ENCODE peak calls at places on chromosomes 11 and 22, in seven cellular contexts. One of them, this sample, is unnamed.
A peak's percentile ranks its signal among the peaks of the same experiment; 100 is the strongest.

GRCh38 chr11:71248251-71248570 is 4.2 kb downstream of the SHANK2 start:
- DNase-seq in stomach: no peak
- DNase-seq in PC-3: no peak
- DNase-seq in prostate gland: no peak
- DNase-seq in ascending aorta: no peak
- DNase-seq in right atrium auricular region: no peak
- DNase-seq in fibroblast of lung: no peak
- DNase-seq in this sample: no peak

GRCh38 chr11:96470521-96470920 is 80.7 kb downstream of the JRKL start:
- DNase-seq in ascending aorta: no peak
- DNase-seq in right atrium auricular region: no peak
- DNase-seq in PC-3: peak; percentile 36
- DNase-seq in fibroblast of lung: no peak
- DNase-seq in stomach: no peak
- DNase-seq in prostate gland: no peak
- DNase-seq in this sample: no peak

GRCh38 chr11:6438979-6439571 is 1.7 kb downstream of the HPX start:
- DNase-seq in PC-3: peak; percentile 52
- DNase-seq in ascending aorta: no peak
- DNase-seq in right atrium auricular region: no peak
- DNase-seq in stomach: peak; percentile 68
- DNase-seq in prostate gland: peak; percentile 55
- DNase-seq in fibroblast of lung: peak; percentile 57
- DNase-seq in this sample: peak; percentile 23

GRCh38 chr11:85663781-85664560 is 958 bp downstream of the CREBZF start:
- DNase-seq in fibroblast of lung: peak; percentile 60
- DNase-seq in PC-3: peak; percentile 78
- DNase-seq in right atrium auricular region: peak; percentile 84
- DNase-seq in stomach: peak; percentile 88
- DNase-seq in prostate gland: peak; percentile 84
- DNase-seq in ascending aorta: peak; percentile 38
- DNase-seq in this sample: peak; percentile 89

GRCh38 chr11:133952199-133953190 is 4.3 kb downstream of the IGSF9B start:
- DNase-seq in ascending aorta: no peak
- DNase-seq in stomach: no peak
- DNase-seq in prostate gland: no peak
- DNase-seq in fibroblast of lung: no peak
- DNase-seq in PC-3: no peak
- DNase-seq in right atrium auricular region: no peak
- DNase-seq in this sample: no peak

GRCh38 chr11:134530826-134531225 is 118.8 kb upstream of the B3GAT1 start:
- DNase-seq in fibroblast of lung: no peak
- DNase-seq in prostate gland: no peak
- DNase-seq in PC-3: no peak
- DNase-seq in stomach: no peak
- DNase-seq in ascending aorta: no peak
- DNase-seq in right atrium auricular region: peak; percentile 28
- DNase-seq in this sample: no peak

GRCh38 chr22:37419916-37420655 is 7.2 kb downstream of the ELFN2 start:
- DNase-seq in prostate gland: no peak
- DNase-seq in ascending aorta: no peak
- DNase-seq in PC-3: peak; percentile 53
- DNase-seq in fibroblast of lung: no peak
- DNase-seq in stomach: no peak
- DNase-seq in right atrium auricular region: no peak
- DNase-seq in this sample: peak; percentile 17

GRCh38 chr11:134393638-134394037 is 18.4 kb downstream of the B3GAT1 start:
- DNase-seq in ascending aorta: no peak
- DNase-seq in prostate gland: peak; percentile 17
- DNase-seq in PC-3: peak; percentile 6
- DNase-seq in right atrium auricular region: no peak
- DNase-seq in fibroblast of lung: no peak
- DNase-seq in stomach: peak; percentile 49
- DNase-seq in this sample: no peak

GRCh38 chr11:45885274-45885920 is at the start of gene MAPK8IP1:
- DNase-seq in ascending aorta: no peak
- DNase-seq in stomach: peak; percentile 62
- DNase-seq in PC-3: peak; percentile 41
- DNase-seq in prostate gland: peak; percentile 34
- DNase-seq in right atrium auricular region: no peak
- DNase-seq in fibroblast of lung: peak; percentile 17
- DNase-seq in this sample: peak; percentile 60
- H3K27ac ChIP-seq in ascending aorta: no peak within 1 kb of the TSS
- H3K27ac ChIP-seq in stomach: no peak within 1 kb of the TSS
- H3K27ac ChIP-seq in PC-3: no peak within 1 kb of the TSS
- H3K27ac ChIP-seq in prostate gland: no peak within 1 kb of the TSS
- H3K27ac ChIP-seq in right atrium auricular region: no peak within 1 kb of the TSS
- H3K27ac ChIP-seq in fibroblast of lung: no peak within 1 kb of the TSS
- H3K27ac ChIP-seq in this sample: no peak within 1 kb of the TSS

GRCh38 chr11:445765-446588 is 4.1 kb upstream of the PTDSS2 start:
- DNase-seq in PC-3: no peak
- DNase-seq in fibroblast of lung: no peak
- DNase-seq in prostate gland: no peak
- DNase-seq in ascending aorta: no peak
- DNase-seq in stomach: no peak
- DNase-seq in right atrium auricular region: no peak
- DNase-seq in this sample: no peak

GRCh38 chr11:446886-447285 is 3.2 kb upstream of the PTDSS2 start:
- DNase-seq in stomach: no peak
- DNase-seq in fibroblast of lung: no peak
- DNase-seq in prostate gland: no peak
- DNase-seq in ascending aorta: no peak
- DNase-seq in right atrium auricular region: no peak
- DNase-seq in PC-3: no peak
- DNase-seq in this sample: no peak

GRCh38 chr11:450809-451451 is 851 bp downstream of the PTDSS2 start:
- DNase-seq in right atrium auricular region: peak; percentile 69
- DNase-seq in PC-3: peak; percentile 55
- DNase-seq in prostate gland: peak; percentile 69
- DNase-seq in fibroblast of lung: peak; percentile 61
- DNase-seq in stomach: peak; percentile 68
- DNase-seq in ascending aorta: peak; percentile 49
- DNase-seq in this sample: peak; percentile 73

GRCh38 chr11:449889-450808 is at the start of gene PTDSS2:
- DNase-seq in prostate gland: peak; percentile 95
- DNase-seq in right atrium auricular region: peak; percentile 97
- DNase-seq in stomach: peak; percentile 97
- DNase-seq in PC-3: peak; percentile 91
- DNase-seq in ascending aorta: peak; percentile 84
- DNase-seq in fibroblast of lung: peak; percentile 96
- DNase-seq in this sample: peak; percentile 94

GRCh38 chr11:447923-448731 is 2.0 kb upstream of the PTDSS2 start:
- DNase-seq in stomach: peak; percentile 97
- DNase-seq in right atrium auricular region: peak; percentile 96
- DNase-seq in prostate gland: peak; percentile 93
- DNase-seq in PC-3: peak; percentile 83
- DNase-seq in ascending aorta: peak; percentile 69
- DNase-seq in fibroblast of lung: peak; percentile 92
- DNase-seq in this sample: peak; percentile 96
- TF ChIP-seq CTCF in stomach: peak; percentile 84
- TF ChIP-seq CTCF in right atrium auricular region: peak; percentile 91
- TF ChIP-seq CTCF in prostate gland: peak; percentile 94
- TF ChIP-seq CTCF in PC-3: peak; percentile 93
- TF ChIP-seq CTCF in ascending aorta: peak; percentile 90
- TF ChIP-seq CTCF in fibroblast of lung: peak; percentile 79
- TF ChIP-seq CTCF in this sample: peak; percentile 93

GRCh38 chr11:35420371-35420770 is 1.0 kb upstream of the SLC1A2 start:
- DNase-seq in right atrium auricular region: no peak
- DNase-seq in stomach: peak; percentile 39
- DNase-seq in ascending aorta: no peak
- DNase-seq in fibroblast of lung: no peak
- DNase-seq in PC-3: no peak
- DNase-seq in prostate gland: no peak
- DNase-seq in this sample: no peak

GRCh38 chr11:35419713-35420333 is 465 bp upstream of the SLC1A2 start:
- DNase-seq in prostate gland: no peak
- DNase-seq in PC-3: no peak
- DNase-seq in right atrium auricular region: no peak
- DNase-seq in fibroblast of lung: no peak
- DNase-seq in stomach: no peak
- DNase-seq in ascending aorta: no peak
- DNase-seq in this sample: no peak

GRCh38 chr11:35418847-35419712 is at the start of gene SLC1A2:
- DNase-seq in right atrium auricular region: no peak
- DNase-seq in ascending aorta: no peak
- DNase-seq in prostate gland: no peak
- DNase-seq in fibroblast of lung: no peak
- DNase-seq in stomach: no peak
- DNase-seq in PC-3: no peak
- DNase-seq in this sample: no peak

GRCh38 chr11:35427158-35427557 is 7.8 kb upstream of the SLC1A2 start:
- DNase-seq in right atrium auricular region: no peak
- DNase-seq in PC-3: no peak
- DNase-seq in stomach: no peak
- DNase-seq in ascending aorta: no peak
- DNase-seq in prostate gland: peak; percentile 40
- DNase-seq in fibroblast of lung: peak; percentile 77
- DNase-seq in this sample: no peak

GRCh38 chr11:35424157-35424945 is 5.0 kb upstream of the SLC1A2 start:
- DNase-seq in fibroblast of lung: peak; percentile 61
- DNase-seq in stomach: no peak
- DNase-seq in prostate gland: no peak
- DNase-seq in ascending aorta: no peak
- DNase-seq in right atrium auricular region: no peak
- DNase-seq in PC-3: no peak
- DNase-seq in this sample: no peak
- H3K27me3 ChIP-seq in fibroblast of lung: no peaks in the 10 kb centered on the region
- H3K27me3 ChIP-seq in stomach: peaks cover 45% of the 10 kb centered on the region
- H3K27me3 ChIP-seq in prostate gland: no peaks in the 10 kb centered on the region
- H3K27me3 ChIP-seq in ascending aorta: no peaks in the 10 kb centered on the region
- H3K27me3 ChIP-seq in right atrium auricular region: no peaks in the 10 kb centered on the region
- H3K27me3 ChIP-seq in PC-3: peaks cover 97% of the 10 kb centered on the region
- H3K27me3 ChIP-seq in this sample: peaks cover 79% of the 10 kb centered on the region

GRCh38 chr11:113141010-113141409 is 173.4 kb upstream of the TTC12 start:
- DNase-seq in fibroblast of lung: no peak
- DNase-seq in right atrium auricular region: no peak
- DNase-seq in ascending aorta: no peak
- DNase-seq in stomach: no peak
- DNase-seq in prostate gland: no peak
- DNase-seq in PC-3: no peak
- DNase-seq in this sample: no peak
- H3K27ac ChIP-seq in fibroblast of lung: no peak overlapping the region
- H3K27ac ChIP-seq in right atrium auricular region: no peak overlapping the region
- H3K27ac ChIP-seq in ascending aorta: no peak overlapping the region
- H3K27ac ChIP-seq in stomach: no peak overlapping the region
- H3K27ac ChIP-seq in prostate gland: no peak overlapping the region
- H3K27ac ChIP-seq in PC-3: no peak overlapping the region
- H3K27ac ChIP-seq in this sample: no peak overlapping the region

This sample was measured in CD4-positive, alpha-beta T cell.